ENCODE peak calls at places on chromosomes 11 and 22, in seven cellular contexts. H is Panc1, B is HCT116, I is stomach, O is spleen, Z is sigmoid colon, R is endothelial cell of umbilical vein. S is an unnamed sample.

GRCh38 chr11:61959678-61960077 is 7.8 kb downstream of the FTH1 start:
- DNase-seq in H (no peak), B (no peak), I (no peak), O (peak), Z (no peak), R (no peak), S (no peak)

GRCh38 chr11:126282361-126282741 is 542 bp upstream of the TIRAP start:
- DNase-seq in H (no peak), B (no peak), I (peak), O (peak), Z (peak), R (no peak), S (no peak)

GRCh38 chr22:49956914-49957825 is 3.4 kb upstream of the PIM3 start:
- DNase-seq in H (no peak), B (no peak), I (peak), O (peak), Z (peak), R (no peak), S (no peak)

GRCh38 chr11:67406420-67406968 is 2.6 kb downstream of the TBC1D10C start:
- DNase-seq in H (no peak), B (no peak), I (no peak), O (no peak), Z (no peak), R (no peak), S (no peak)

GRCh38 chr11:67408437-67409200 is 4.7 kb downstream of the TBC1D10C start:
- DNase-seq in H (no peak), B (no peak), I (no peak), O (peak), Z (no peak), R (no peak), S (no peak)

GRCh38 chr11:58513747-58514367 is 6.0 kb upstream of the OR5B21 start:
- DNase-seq in H (peak), B (peak), I (no peak), O (no peak), Z (no peak), R (peak), S (no peak)

GRCh38 chr11:14713518-14714244 is 70.1 kb downstream of the PDE3B start:
- DNase-seq in H (no peak), B (no peak), I (no peak), O (no peak), Z (no peak), R (no peak), S (no peak)

GRCh38 chr11:104830080-104830479 is 68.2 kb downstream of the CASP12 start:
- DNase-seq in H (no peak), B (peak), I (no peak), O (no peak), Z (no peak), R (peak), S (no peak)

GRCh38 chr11:66981976-66982578 is 7.0 kb downstream of the C11orf86 start:
- DNase-seq in H (peak), B (peak), I (peak), O (no peak), Z (peak), R (peak), S (no peak)

GRCh38 chr11:67412495-67413179 is 2.8 kb upstream of the CARNS1 start:
- DNase-seq in H (no peak), B (no peak), I (no peak), O (peak), Z (no peak), R (no peak), S (no peak)

GRCh38 chr11:6622261-6623171 is 3.3 kb upstream of the TPP1 start:
- DNase-seq in H (no peak), B (no peak), I (no peak), O (peak), Z (no peak), R (no peak), S (no peak)

GRCh38 chr11:61974766-61975631 is 7.6 kb upstream of the FTH1 start:
- DNase-seq in H (no peak), B (no peak), I (peak), O (peak), Z (no peak), R (peak), S (no peak)

GRCh38 chr11:21658654-21659193 is 534.2 kb upstream of the ANO5 start:
- DNase-seq in H (no peak), B (no peak), I (no peak), O (no peak), Z (no peak), R (no peak), S (no peak)

GRCh38 chr11:21659961-21660360 is 532.9 kb upstream of the ANO5 start:
- DNase-seq in H (no peak), B (no peak), I (no peak), O (no peak), Z (no peak), R (no peak), S (no peak)

GRCh38 chr11:21656065-21656464 is 536.8 kb upstream of the ANO5 start:
- DNase-seq in H (no peak), B (no peak), I (no peak), O (no peak), Z (no peak), R (no peak), S (no peak)

GRCh38 chr11:21654091-21654490 is 538.8 kb upstream of the ANO5 start:
- DNase-seq in H (no peak), B (no peak), I (no peak), O (no peak), Z (no peak), R (no peak), S (no peak)
- TF ChIP-seq POLR2AphosphoS5 in H (no peak), B (no peak), I (no peak), O (no peak), Z (no peak), R (no peak), S (no peak)

DNA sequence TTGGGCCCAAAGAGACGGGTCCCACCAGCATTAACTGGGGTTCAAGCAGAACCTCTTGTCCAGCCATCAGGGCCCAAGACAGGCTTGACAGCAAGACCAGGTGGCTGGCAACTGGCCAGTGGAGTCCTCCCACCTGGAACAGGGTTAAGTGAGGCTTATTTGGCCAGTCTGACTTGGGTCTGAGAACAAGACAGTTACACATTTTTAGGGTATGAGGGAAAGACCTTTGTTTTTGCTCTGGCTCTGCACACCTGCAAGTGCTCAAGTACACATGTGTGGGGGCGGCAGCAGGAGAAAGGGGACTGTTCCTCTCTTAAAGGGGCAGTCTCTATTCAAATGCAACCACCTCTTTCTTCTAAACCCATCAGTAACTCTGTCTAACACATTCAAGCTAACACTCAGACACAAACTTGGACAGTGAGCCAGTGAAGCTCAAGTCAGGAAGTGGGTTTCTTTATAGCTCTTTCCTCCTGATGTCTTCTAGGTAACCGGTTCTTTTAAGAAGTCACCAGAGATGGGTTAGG is 116.2 kb downstream of the ETS1 start:
- DNase-seq in H (no peak), B (no peak), I (no peak), O (peak), Z (no peak), R (no peak), S (no peak)
- TF ChIP-seq POLR2AphosphoS5 in H (no peak), B (no peak), I (peak), O (peak), Z (no peak), R (no peak), S (no peak)

GRCh38 chr11:132307309-132308020 is 937.0 kb downstream of the NTM start:
- DNase-seq in H (no peak), B (no peak), I (no peak), O (no peak), Z (no peak), R (no peak), S (no peak)

GRCh38 chr11:132311703-132312102 is 941.3 kb downstream of the NTM start:
- DNase-seq in H (no peak), B (no peak), I (no peak), O (no peak), Z (no peak), R (no peak), S (no peak)

GRCh38 chr11:132312161-132312560 is 941.7 kb downstream of the NTM start:
- DNase-seq in H (no peak), B (no peak), I (no peak), O (no peak), Z (no peak), R (no peak), S (no peak)

GRCh38 chr11:132312616-132313210 is 942.3 kb downstream of the NTM start:
- DNase-seq in H (peak), B (no peak), I (no peak), O (no peak), Z (no peak), R (no peak), S (no peak)

GRCh38 chr11:132310390-132311375 is 940.3 kb downstream of the NTM start:
- DNase-seq in H (no peak), B (no peak), I (no peak), O (no peak), Z (no peak), R (no peak), S (no peak)
- TF ChIP-seq POLR2AphosphoS5 in H (no peak), B (no peak), I (no peak), O (no peak), Z (no peak), R (no peak), S (no peak)

DNA sequence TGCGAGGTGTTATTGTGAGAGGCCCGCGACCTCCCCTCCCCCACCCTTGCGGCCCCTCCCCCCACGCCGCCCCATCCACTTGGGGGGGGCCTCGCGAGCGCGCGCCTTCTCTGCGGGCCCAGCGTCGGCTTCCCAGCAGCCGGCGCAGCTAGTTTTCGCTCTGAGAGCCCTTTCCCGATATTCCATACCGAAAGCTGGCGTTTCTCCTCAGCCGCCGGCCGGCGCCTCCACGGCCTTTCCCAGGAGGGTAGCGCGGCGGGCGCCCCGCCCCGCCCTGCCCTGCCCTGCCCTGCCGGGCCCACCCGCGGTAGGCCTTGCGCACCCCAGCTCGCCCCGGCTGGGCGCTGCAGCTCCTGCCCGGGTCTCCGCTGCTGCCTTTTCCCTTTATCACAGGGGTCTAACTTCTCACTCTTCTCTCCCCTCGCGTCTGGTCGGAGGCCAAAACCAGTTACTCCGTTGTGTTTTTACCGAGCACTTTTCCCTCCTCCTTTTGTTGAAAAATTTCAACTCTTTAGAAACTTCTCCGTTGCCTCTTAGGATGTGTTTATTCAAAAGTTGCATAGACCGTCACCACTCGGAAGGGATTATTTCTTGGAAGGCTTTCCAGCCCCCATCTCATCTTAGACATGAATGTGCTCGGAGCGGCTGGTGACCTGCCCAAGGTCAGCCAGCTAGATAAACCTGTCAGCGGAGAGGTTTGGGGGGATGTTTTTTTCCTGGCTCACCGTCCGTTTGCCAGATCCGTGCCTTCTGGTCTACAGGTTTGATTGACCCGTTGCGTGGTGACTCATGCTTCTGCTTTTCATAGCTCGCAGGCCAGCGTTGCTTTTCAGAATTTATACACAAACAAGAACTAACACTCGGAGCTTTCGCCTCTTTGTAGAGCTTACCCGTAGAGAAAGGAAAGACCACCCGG is 648 bp downstream of the PAFAH1B2 start:
- DNase-seq in H (no peak), B (no peak), I (peak), O (peak), Z (peak), R (peak), S (no peak)
- TF ChIP-seq POLR2AphosphoS5 in H (no peak), B (no peak), I (peak), O (no peak), Z (no peak), R (no peak), S (no peak)

DNA sequence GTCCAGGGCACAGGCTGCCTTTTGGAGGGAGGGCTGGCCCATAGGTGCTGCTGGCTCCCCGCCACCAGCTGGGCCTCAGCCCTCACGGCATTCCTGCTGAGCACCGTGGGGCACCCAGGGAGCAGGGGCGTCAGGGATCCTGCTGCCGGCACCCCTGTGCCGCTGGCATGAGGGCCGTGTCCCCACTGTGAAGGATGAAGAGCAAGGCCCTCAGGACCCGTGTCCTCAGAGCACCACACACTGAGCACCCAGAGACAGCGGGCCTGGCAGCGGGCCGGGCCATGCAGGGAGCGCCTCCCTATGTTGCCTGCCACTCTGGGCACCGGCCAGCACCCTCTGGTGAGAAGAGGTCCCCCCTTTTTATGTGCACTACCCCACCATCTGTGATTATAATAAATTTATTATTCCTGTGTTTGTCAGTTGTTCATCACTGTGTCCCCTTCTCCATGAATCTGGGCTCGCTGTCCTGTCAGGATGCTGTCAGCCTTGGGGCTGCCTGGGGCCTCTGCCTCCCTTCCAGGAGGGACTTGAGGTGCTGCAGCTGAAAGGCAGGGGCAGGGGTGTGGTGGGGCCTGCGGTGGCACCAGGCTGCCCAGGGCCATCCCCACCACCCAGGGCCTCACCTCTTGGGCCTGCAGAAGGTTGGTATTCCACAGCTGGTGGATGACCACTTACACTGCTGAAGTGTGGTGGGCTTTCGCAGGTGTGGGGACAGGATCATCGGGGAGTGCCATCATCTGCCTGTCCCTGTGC is 80.0 kb downstream of the MED15 start:
- DNase-seq in H (no peak), B (no peak), I (no peak), O (peak), Z (no peak), R (no peak), S (no peak)
- TF ChIP-seq POLR2AphosphoS5 in H (no peak), B (no peak), I (no peak), O (no peak), Z (no peak), R (no peak), S (no peak)

GRCh38 chr11:131942878-131943277 is 572.5 kb downstream of the NTM start:
- DNase-seq in H (no peak), B (no peak), I (no peak), O (no peak), Z (no peak), R (no peak), S (no peak)

GRCh38 chr11:131943296-131943695 is 572.9 kb downstream of the NTM start:
- DNase-seq in H (no peak), B (no peak), I (no peak), O (no peak), Z (no peak), R (no peak), S (no peak)

GRCh38 chr11:131951146-131951545 is 580.7 kb downstream of the NTM start:
- DNase-seq in H (no peak), B (no peak), I (no peak), O (no peak), Z (no peak), R (no peak), S (no peak)

GRCh38 chr11:131944709-131945108 is 574.3 kb downstream of the NTM start:
- DNase-seq in H (no peak), B (no peak), I (no peak), O (no peak), Z (no peak), R (no peak), S (no peak)

DNA sequence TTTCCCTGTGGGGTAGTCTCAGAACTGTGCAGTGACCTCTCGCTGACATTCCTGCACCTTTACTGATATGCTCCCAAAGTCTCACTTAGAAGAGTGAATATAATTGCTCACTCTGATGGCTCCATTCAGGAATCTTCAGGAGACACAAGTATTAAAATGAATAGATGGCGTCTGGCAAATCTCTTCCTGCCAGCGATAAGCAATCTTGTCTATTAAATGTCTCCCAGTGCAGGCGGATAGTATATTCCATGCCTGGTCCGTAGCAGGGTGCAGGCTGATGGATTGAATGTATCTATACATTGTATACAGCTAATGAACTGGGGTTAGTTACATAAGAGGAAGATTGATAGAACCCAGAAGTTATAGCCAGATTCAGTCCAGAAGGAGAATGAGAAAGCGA is 575.3 kb downstream of the NTM start:
- DNase-seq in H (no peak), B (no peak), I (no peak), O (no peak), Z (no peak), R (no peak), S (no peak)
- TF ChIP-seq POLR2AphosphoS5 in H (no peak), B (no peak), I (no peak), O (no peak), Z (no peak), R (no peak), S (no peak)

DNA sequence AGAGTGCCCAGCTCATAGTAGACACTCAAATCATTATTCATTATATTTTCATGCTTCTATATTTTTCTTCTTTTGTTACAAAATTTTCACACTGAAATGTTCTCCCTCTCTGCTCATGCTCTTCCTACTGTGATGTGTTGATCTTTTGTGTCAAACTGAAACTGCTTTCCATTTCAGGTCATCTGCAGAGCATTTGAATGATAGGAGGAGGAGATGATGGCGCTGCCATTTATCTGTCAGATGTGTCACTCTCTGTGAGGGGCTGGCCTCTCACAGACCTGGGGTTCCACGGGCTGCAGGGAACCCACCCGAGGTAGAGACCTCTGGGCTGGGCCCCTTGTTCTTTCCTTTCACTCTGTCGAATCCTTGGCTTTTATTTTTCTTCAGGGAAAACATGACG is 41.1 kb downstream of the OR10A6 start:
- DNase-seq in H (no peak), B (no peak), I (no peak), O (no peak), Z (no peak), R (no peak), S (no peak)
- TF ChIP-seq POLR2AphosphoS5 in H (no peak), B (no peak), I (no peak), O (no peak), Z (no peak), R (no peak), S (no peak)

DNA sequence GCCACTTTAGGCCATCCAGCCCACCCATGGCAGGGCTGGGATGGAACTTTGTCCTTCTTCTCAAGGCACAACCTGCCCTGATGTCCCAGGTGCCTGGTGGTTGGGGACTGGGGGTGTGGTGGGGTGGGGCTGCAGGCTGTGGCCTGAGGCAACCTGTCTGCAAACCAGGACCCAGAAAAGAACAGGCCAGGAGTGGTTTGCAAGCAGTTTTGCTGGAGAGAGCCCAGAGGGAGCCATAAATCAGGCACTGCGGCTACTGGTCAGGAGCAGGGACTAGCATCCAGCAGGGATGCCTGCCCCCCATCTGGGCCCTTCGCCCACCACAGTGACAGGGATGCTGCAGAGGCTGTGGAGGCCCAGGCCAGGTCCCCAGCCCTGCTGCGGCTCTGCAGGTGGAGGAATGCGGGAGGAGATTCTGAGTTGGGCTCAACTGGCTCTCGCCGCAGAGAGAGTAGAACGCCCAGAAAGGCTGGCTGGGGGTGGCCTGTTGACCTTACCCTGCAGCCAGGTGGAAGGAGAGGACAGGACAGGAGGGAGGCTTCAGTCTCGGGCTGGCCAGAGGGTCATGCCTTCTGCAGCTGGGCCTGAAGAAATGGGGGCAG is 16.4 kb upstream of the NEFH start:
- DNase-seq in H (no peak), B (no peak), I (no peak), O (no peak), Z (no peak), R (no peak), S (no peak)
- TF ChIP-seq POLR2AphosphoS5 in H (no peak), B (no peak), I (no peak), O (no peak), Z (no peak), R (no peak), S (no peak)

DNA sequence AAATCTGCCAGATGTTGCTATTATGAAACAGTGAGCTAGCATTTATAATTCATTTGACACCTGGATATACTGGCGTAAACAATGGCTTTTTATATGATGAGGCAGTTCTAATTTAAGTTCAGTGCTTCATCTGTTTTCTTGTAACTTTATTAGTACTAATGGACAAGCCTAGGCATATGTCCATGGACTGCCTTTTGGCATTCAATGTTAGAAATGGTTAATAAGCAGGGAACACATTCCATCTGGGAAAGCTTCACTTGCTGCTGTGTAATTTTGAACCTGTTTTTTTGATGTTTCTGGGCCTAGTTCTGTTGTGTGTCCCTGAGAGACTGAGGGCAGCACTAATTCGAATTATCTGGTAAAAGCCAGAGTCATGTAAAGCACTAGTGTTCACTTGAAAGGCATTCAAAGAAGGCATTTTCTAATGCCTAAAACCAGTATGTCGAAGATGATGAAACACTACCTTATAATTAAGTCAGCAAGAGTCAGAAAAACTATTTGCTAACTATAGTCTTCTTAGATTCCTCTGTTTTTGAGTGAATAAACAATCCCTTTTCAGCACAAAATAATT is 138.5 kb downstream of the SWAP70 start:
- DNase-seq in H (no peak), B (no peak), I (no peak), O (no peak), Z (no peak), R (no peak), S (no peak)
- TF ChIP-seq POLR2AphosphoS5 in H (no peak), B (no peak), I (peak), O (no peak), Z (peak), R (no peak), S (peak)